ENCODE peak calls at places on chromosomes 13 and 19, in seven cellular contexts. P, L, N, I, U, G and T are unnamed samples.

GRCh38 chr19:49194408-49194807 is 36.8 kb downstream of the TRPM4 start:
- DNase-seq in U (no peak), N (no peak), I (no peak), P (no peak), G (no peak), L (no peak), T (no peak)

GRCh38 chr19:32407004-32407992 is 1.7 kb downstream of the DPY19L3 start:
- DNase-seq in I (peak), L (peak), P (no peak), U (peak), N (no peak), G (no peak), T (no peak)

GRCh38 chr19:13398780-13399726 is 107.2 kb downstream of the CACNA1A start:
- DNase-seq in I (peak), N (no peak), U (no peak), G (no peak), L (peak), P (no peak), T (no peak)

GRCh38 chr13:99403458-99403971 is 96.3 kb upstream of the GPR183 start:
- DNase-seq in N (no peak), P (no peak), L (no peak), I (no peak), U (no peak), G (no peak), T (no peak)

GRCh38 chr13:79401259-79402071 is 4.6 kb downstream of the RBM26 start:
- DNase-seq in P (no peak), N (no peak), I (no peak), G (no peak), L (no peak), U (no peak), T (peak)

GRCh38 chr13:66689037-66689619 is 541.0 kb downstream of the PCDH9 start:
- DNase-seq in U (peak), I (no peak), N (no peak), G (peak), L (no peak), P (peak), T (peak)

GRCh38 chr19:33508941-33509614 is 12.5 kb downstream of the PEPD start:
- DNase-seq in G (no peak), L (no peak), N (no peak), U (no peak), I (no peak), P (no peak), T (no peak)

GRCh38 chr13:49292742-49293498 is 45.2 kb downstream of the CDADC1 start:
- DNase-seq in U (peak), P (no peak), I (no peak), G (no peak), N (peak), L (peak), T (no peak)

GRCh38 chr19:13995017-13995728 is 10.9 kb downstream of the RFX1 start:
- DNase-seq in L (peak), U (no peak), I (peak), G (no peak), P (no peak), N (no peak), T (no peak)

GRCh38 chr19:45876411-45877197 is 9.3 kb downstream of the IRF2BP1 start:
- DNase-seq in G (peak), I (no peak), N (peak), L (peak), U (peak), P (peak), T (no peak)

GRCh38 chr13:106117035-106117434 is 418.4 kb downstream of the EFNB2 start:
- DNase-seq in I (peak), G (no peak), U (peak), P (no peak), N (no peak), L (peak), T (no peak)

GRCh38 chr19:23914402-23915286 is at the start of gene ZNF726:
- DNase-seq in I (peak), N (no peak), G (peak), U (peak), L (peak), P (no peak), T (peak)
- H3K4me2 ChIP-seq in I (peak), N (no peak), G (no peak), U (peak), L (peak), P (no peak), T (peak)

GRCh38 chr19:38210458-38210987 is 13.5 kb downstream of the DPF1 start:
- DNase-seq in U (peak), L (peak), N (peak), P (peak), I (no peak), G (peak), T (no peak)

GRCh38 chr19:38211206-38211605 is 12.8 kb downstream of the DPF1 start:
- DNase-seq in U (peak), G (peak), P (peak), L (peak), N (peak), I (no peak), T (no peak)

GRCh38 chr19:38208571-38208970 is 15.5 kb downstream of the DPF1 start:
- DNase-seq in P (no peak), N (no peak), U (no peak), I (no peak), G (no peak), L (no peak), T (no peak)

GRCh38 chr19:38209152-38209551 is 14.9 kb downstream of the DPF1 start:
- DNase-seq in G (peak), P (peak), N (no peak), I (no peak), L (no peak), U (no peak), T (no peak)

GRCh38 chr19:38209671-38210457 is 14.2 kb downstream of the DPF1 start:
- DNase-seq in I (no peak), U (peak), G (peak), L (peak), N (peak), P (peak), T (no peak)
- TF ChIP-seq EZH2phosphoT487 in I (no peak), U (no peak), G (no peak), L (no peak), N (no peak), P (no peak), T (no peak)

GRCh38 chr13:94217370-94217769 is 262.1 kb downstream of the DCT start:
- DNase-seq in I (no peak), G (no peak), U (no peak), L (peak), N (no peak), P (no peak), T (no peak)
- H3K27ac ChIP-seq in I (no peak), G (no peak), U (no peak), L (no peak), N (no peak), P (no peak), T (no peak)

DNA sequence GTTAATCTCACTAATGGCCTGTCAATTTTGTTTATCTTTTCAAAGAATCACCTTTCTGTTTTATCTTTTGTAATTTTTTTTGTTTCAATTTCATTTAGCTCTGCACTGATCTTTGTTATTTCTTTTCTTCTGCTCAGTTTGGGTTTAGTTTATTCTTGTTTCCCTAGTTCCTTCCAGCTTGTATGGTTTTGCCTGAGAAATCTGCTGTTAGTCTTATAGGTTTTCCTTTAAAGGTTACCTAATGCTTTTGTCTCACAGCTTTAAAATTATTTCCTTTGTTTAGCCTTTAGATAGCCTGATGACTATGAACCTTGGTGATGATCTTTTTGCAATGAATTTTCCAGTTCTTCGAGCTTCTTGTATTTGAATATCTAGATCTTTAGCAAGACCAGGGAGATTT is 1869.8 kb upstream of the PCDH20 start:
- DNase-seq in P (no peak), L (no peak), G (no peak), I (no peak), N (no peak), U (no peak), T (no peak)
- H3K4me2 ChIP-seq in P (no peak), L (no peak), G (no peak), I (no peak), N (no peak), U (no peak), T (no peak)

GRCh38 chr13:24241336-24241735 is 68.0 kb upstream of the C1QTNF9 start:
- DNase-seq in P (peak), L (no peak), N (no peak), G (no peak), I (no peak), U (no peak), T (no peak)

GRCh38 chr13:24244802-24245201 is 64.6 kb upstream of the C1QTNF9 start:
- DNase-seq in U (no peak), L (no peak), I (no peak), N (no peak), G (no peak), P (no peak), T (no peak)

GRCh38 chr13:24247016-24247415 is 62.4 kb upstream of the C1QTNF9 start:
- DNase-seq in P (peak), L (no peak), I (no peak), U (no peak), G (no peak), N (no peak), T (no peak)

DNA sequence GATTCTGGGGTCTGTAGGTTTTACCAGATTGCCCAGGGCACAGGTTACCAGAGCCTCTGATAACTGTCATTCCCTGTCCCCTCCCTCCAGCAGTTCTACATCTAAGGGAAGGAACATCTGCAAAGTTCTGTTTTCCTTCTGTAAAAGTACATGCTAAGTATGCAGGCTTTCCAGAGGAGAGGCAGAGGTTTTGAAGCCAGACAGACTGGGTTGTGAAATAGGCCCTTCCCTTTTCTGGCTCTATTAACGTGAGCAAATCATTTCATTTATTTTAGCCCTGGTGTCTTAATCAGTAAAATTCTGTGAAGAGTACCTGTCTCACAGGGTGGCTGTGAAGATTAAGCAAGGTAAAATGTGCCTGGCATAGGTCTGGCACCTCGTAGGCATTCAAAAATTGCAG is 66.1 kb upstream of the C1QTNF9 start:
- DNase-seq in L (no peak), G (no peak), P (no peak), U (no peak), N (no peak), I (no peak), T (no peak)
- TF ChIP-seq EZH2phosphoT487 in L (no peak), G (no peak), P (no peak), U (no peak), N (no peak), I (no peak), T (no peak)

GRCh38 chr13:111179908-111180756 is 65.0 kb downstream of the ARHGEF7 start:
- DNase-seq in G (no peak), P (no peak), N (no peak), L (no peak), U (no peak), I (no peak), T (no peak)

GRCh38 chr13:111183959-111184684 is 69.0 kb downstream of the ARHGEF7 start:
- DNase-seq in U (no peak), N (no peak), G (no peak), I (no peak), P (no peak), L (no peak), T (peak)

GRCh38 chr13:111181977-111182376 is 66.9 kb downstream of the ARHGEF7 start:
- DNase-seq in I (no peak), P (no peak), G (no peak), U (no peak), L (no peak), N (no peak), T (no peak)

GRCh38 chr13:111184685-111185401 is 69.7 kb downstream of the ARHGEF7 start:
- DNase-seq in P (no peak), N (no peak), I (no peak), G (no peak), U (no peak), L (no peak), T (peak)

GRCh38 chr13:111183087-111183645 is 68.1 kb downstream of the ARHGEF7 start:
- DNase-seq in U (no peak), G (no peak), L (no peak), I (no peak), P (no peak), N (no peak), T (no peak)
- H3K27ac ChIP-seq in U (no peak), G (no peak), L (no peak), I (no peak), P (no peak), N (no peak), T (peak)

GRCh38 chr13:51636349-51636890 is 52.2 kb downstream of the WDFY2 start:
- DNase-seq in P (no peak), N (peak), G (no peak), U (no peak), L (no peak), I (peak), T (no peak)

GRCh38 chr13:51639171-51639570 is 54.9 kb downstream of the WDFY2 start:
- DNase-seq in L (no peak), U (no peak), N (no peak), P (no peak), G (no peak), I (peak), T (no peak)

GRCh38 chr13:51635137-51635878 is 51.0 kb downstream of the WDFY2 start:
- DNase-seq in G (no peak), P (no peak), U (peak), L (no peak), I (no peak), N (no peak), T (no peak)

GRCh38 chr13:51638497-51638871 is 54.2 kb downstream of the WDFY2 start:
- DNase-seq in L (peak), U (no peak), P (peak), I (peak), N (no peak), G (no peak), T (no peak)

DNA sequence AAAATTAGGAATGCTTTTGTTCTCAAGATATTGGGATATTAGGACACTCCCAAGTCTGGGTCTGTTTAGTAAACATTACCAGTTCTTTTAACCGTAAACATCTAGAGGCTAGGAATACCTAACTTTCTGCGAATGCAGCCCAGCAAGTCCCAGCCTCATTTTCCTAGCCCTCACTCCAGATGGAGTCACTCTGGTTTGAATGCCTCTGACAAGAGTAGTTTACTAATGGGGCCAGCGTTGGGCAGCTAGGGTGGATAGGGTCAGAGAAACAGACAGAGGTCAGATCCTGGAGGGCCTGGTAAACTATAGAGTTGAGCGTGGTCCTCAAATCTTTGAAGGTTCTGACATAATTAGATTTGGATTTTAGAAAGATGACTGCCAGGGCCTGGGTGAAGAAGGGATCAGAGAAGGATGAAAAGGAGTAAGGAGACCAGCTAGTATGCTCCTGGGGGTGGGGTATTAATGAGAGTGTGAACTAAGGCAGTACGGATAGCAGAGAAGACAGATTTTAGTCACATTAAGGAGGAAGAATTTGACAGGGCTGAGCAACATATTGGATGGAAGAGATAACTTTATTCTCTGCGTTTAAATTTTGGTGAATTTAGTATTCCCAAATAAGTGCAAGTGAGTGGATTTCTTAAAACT is 53.7 kb downstream of the WDFY2 start:
- DNase-seq in G (no peak), P (peak), U (no peak), L (no peak), N (no peak), I (no peak), T (no peak)
- H3K4me2 ChIP-seq in G (peak), P (peak), U (peak), L (peak), N (no peak), I (peak), T (no peak)